ENCODE peak calls at places on chromosome 5, in nine cellular contexts. One of them, this sample, is unnamed. For H3K36me3, the result is how much of the 10 kb centered on the place peaks cover.

GRCh38 chr5:168356171-168356570 is 64.7 kb downstream of the WWC1 start:
- DNase-seq in heart right ventricle: no peak
- DNase-seq in astrocyte: no peak
- DNase-seq in CD4-positive, CD25-positive, alpha-beta regulatory T cell: no peak
- DNase-seq in neural progenitor cell: no peak
- DNase-seq in fibroblast of lung: no peak
- DNase-seq in IMR-90: no peak
- DNase-seq in transverse colon: no peak
- DNase-seq in A673: no peak
- DNase-seq in this sample: no peak

GRCh38 chr5:164057121-164057520 is 551.7 kb downstream of the MAT2B start:
- DNase-seq in astrocyte: no peak
- DNase-seq in transverse colon: no peak
- DNase-seq in IMR-90: no peak
- DNase-seq in A673: no peak
- DNase-seq in fibroblast of lung: no peak
- DNase-seq in CD4-positive, CD25-positive, alpha-beta regulatory T cell: no peak
- DNase-seq in heart right ventricle: no peak
- DNase-seq in neural progenitor cell: no peak
- DNase-seq in this sample: no peak

GRCh38 chr5:103041071-103041676 is 78.8 kb downstream of the GIN1 start:
- DNase-seq in heart right ventricle: no peak
- DNase-seq in IMR-90: peak
- DNase-seq in fibroblast of lung: peak
- DNase-seq in A673: peak
- DNase-seq in CD4-positive, CD25-positive, alpha-beta regulatory T cell: no peak
- DNase-seq in neural progenitor cell: no peak
- DNase-seq in transverse colon: no peak
- DNase-seq in astrocyte: peak
- DNase-seq in this sample: no peak

GRCh38 chr5:35047785-35048404 is at the start of gene AGXT2:
- DNase-seq in neural progenitor cell: no peak
- DNase-seq in A673: no peak
- DNase-seq in transverse colon: no peak
- DNase-seq in CD4-positive, CD25-positive, alpha-beta regulatory T cell: no peak
- DNase-seq in fibroblast of lung: no peak
- DNase-seq in heart right ventricle: no peak
- DNase-seq in IMR-90: no peak
- DNase-seq in astrocyte: no peak
- DNase-seq in this sample: no peak

GRCh38 chr5:122942164-122942914 is 94.2 kb downstream of the PPIC start:
- DNase-seq in fibroblast of lung: peak
- DNase-seq in IMR-90: peak
- DNase-seq in CD4-positive, CD25-positive, alpha-beta regulatory T cell: no peak
- DNase-seq in neural progenitor cell: no peak
- DNase-seq in A673: peak
- DNase-seq in astrocyte: peak
- DNase-seq in transverse colon: no peak
- DNase-seq in heart right ventricle: no peak
- DNase-seq in this sample: no peak

GRCh38 chr5:34736445-34737119 is 80.5 kb downstream of the RAI14 start:
- DNase-seq in CD4-positive, CD25-positive, alpha-beta regulatory T cell: no peak
- DNase-seq in neural progenitor cell: no peak
- DNase-seq in astrocyte: peak
- DNase-seq in A673: no peak
- DNase-seq in heart right ventricle: no peak
- DNase-seq in fibroblast of lung: peak
- DNase-seq in transverse colon: no peak
- DNase-seq in IMR-90: peak
- DNase-seq in this sample: no peak

GRCh38 chr5:78659714-78660113 is 11.1 kb upstream of the LHFPL2 start:
- DNase-seq in neural progenitor cell: no peak
- DNase-seq in fibroblast of lung: peak
- DNase-seq in CD4-positive, CD25-positive, alpha-beta regulatory T cell: no peak
- DNase-seq in A673: no peak
- DNase-seq in astrocyte: peak
- DNase-seq in IMR-90: peak
- DNase-seq in heart right ventricle: no peak
- DNase-seq in transverse colon: no peak
- DNase-seq in this sample: no peak

GRCh38 chr5:10682801-10683525 is 78.1 kb downstream of the DAP start:
- DNase-seq in IMR-90: no peak
- DNase-seq in A673: no peak
- DNase-seq in neural progenitor cell: no peak
- DNase-seq in heart right ventricle: no peak
- DNase-seq in fibroblast of lung: no peak
- DNase-seq in astrocyte: no peak
- DNase-seq in CD4-positive, CD25-positive, alpha-beta regulatory T cell: no peak
- DNase-seq in transverse colon: no peak
- DNase-seq in this sample: no peak

GRCh38 chr5:458547-459353 is 15.8 kb downstream of the EXOC3 start:
- DNase-seq in transverse colon: peak
- DNase-seq in astrocyte: peak
- DNase-seq in heart right ventricle: no peak
- DNase-seq in neural progenitor cell: no peak
- DNase-seq in CD4-positive, CD25-positive, alpha-beta regulatory T cell: no peak
- DNase-seq in A673: no peak
- DNase-seq in fibroblast of lung: peak
- DNase-seq in IMR-90: peak
- DNase-seq in this sample: peak

GRCh38 chr5:1950708-1951103 is 68.0 kb upstream of the IRX4 start:
- DNase-seq in transverse colon: no peak
- DNase-seq in neural progenitor cell: no peak
- DNase-seq in A673: no peak
- DNase-seq in CD4-positive, CD25-positive, alpha-beta regulatory T cell: no peak
- DNase-seq in heart right ventricle: no peak
- DNase-seq in fibroblast of lung: peak
- DNase-seq in astrocyte: no peak
- DNase-seq in IMR-90: no peak
- DNase-seq in this sample: no peak
- H3K4me3 ChIP-seq in transverse colon: no peak
- H3K4me3 ChIP-seq in neural progenitor cell: no peak
- H3K4me3 ChIP-seq in A673: no peak
- H3K4me3 ChIP-seq in CD4-positive, CD25-positive, alpha-beta regulatory T cell: no peak
- H3K4me3 ChIP-seq in heart right ventricle: no peak
- H3K4me3 ChIP-seq in fibroblast of lung: no peak
- H3K4me3 ChIP-seq in astrocyte: no peak
- H3K4me3 ChIP-seq in IMR-90: no peak
- H3K4me3 ChIP-seq in this sample: no peak

GRCh38 chr5:32387841-32388240 is 56.7 kb downstream of the ZFR start:
- DNase-seq in heart right ventricle: no peak
- DNase-seq in astrocyte: no peak
- DNase-seq in fibroblast of lung: no peak
- DNase-seq in CD4-positive, CD25-positive, alpha-beta regulatory T cell: no peak
- DNase-seq in transverse colon: no peak
- DNase-seq in neural progenitor cell: no peak
- DNase-seq in IMR-90: no peak
- DNase-seq in A673: no peak
- DNase-seq in this sample: no peak
- H3K36me3 ChIP-seq in heart right ventricle: under half
- H3K36me3 ChIP-seq in astrocyte: half or more
- H3K36me3 ChIP-seq in fibroblast of lung: under half
- H3K36me3 ChIP-seq in CD4-positive, CD25-positive, alpha-beta regulatory T cell: half or more
- H3K36me3 ChIP-seq in transverse colon: half or more
- H3K36me3 ChIP-seq in neural progenitor cell: under half
- H3K36me3 ChIP-seq in IMR-90: under half
- H3K36me3 ChIP-seq in A673: half or more
- H3K36me3 ChIP-seq in this sample: under half

GRCh38 chr5:180590543-180591248 is 603 bp downstream of the SCGB3A1 start:
- DNase-seq in fibroblast of lung: no peak
- DNase-seq in A673: no peak
- DNase-seq in transverse colon: no peak
- DNase-seq in IMR-90: no peak
- DNase-seq in astrocyte: no peak
- DNase-seq in heart right ventricle: no peak
- DNase-seq in CD4-positive, CD25-positive, alpha-beta regulatory T cell: no peak
- DNase-seq in neural progenitor cell: peak
- DNase-seq in this sample: no peak

GRCh38 chr5:180591249-180591887 is at the start of gene SCGB3A1:
- DNase-seq in IMR-90: no peak
- DNase-seq in heart right ventricle: no peak
- DNase-seq in A673: no peak
- DNase-seq in neural progenitor cell: peak
- DNase-seq in CD4-positive, CD25-positive, alpha-beta regulatory T cell: no peak
- DNase-seq in astrocyte: no peak
- DNase-seq in fibroblast of lung: no peak
- DNase-seq in transverse colon: no peak
- DNase-seq in this sample: no peak

GRCh38 chr5:180592176-180592575 is 877 bp upstream of the SCGB3A1 start:
- DNase-seq in neural progenitor cell: no peak
- DNase-seq in heart right ventricle: no peak
- DNase-seq in transverse colon: no peak
- DNase-seq in A673: no peak
- DNase-seq in fibroblast of lung: no peak
- DNase-seq in IMR-90: no peak
- DNase-seq in astrocyte: no peak
- DNase-seq in CD4-positive, CD25-positive, alpha-beta regulatory T cell: no peak
- DNase-seq in this sample: no peak

GRCh38 chr5:180586870-180587269 is 4.4 kb downstream of the SCGB3A1 start:
- DNase-seq in fibroblast of lung: no peak
- DNase-seq in neural progenitor cell: no peak
- DNase-seq in transverse colon: no peak
- DNase-seq in heart right ventricle: no peak
- DNase-seq in astrocyte: no peak
- DNase-seq in CD4-positive, CD25-positive, alpha-beta regulatory T cell: no peak
- DNase-seq in IMR-90: no peak
- DNase-seq in A673: no peak
- DNase-seq in this sample: no peak

DNA sequence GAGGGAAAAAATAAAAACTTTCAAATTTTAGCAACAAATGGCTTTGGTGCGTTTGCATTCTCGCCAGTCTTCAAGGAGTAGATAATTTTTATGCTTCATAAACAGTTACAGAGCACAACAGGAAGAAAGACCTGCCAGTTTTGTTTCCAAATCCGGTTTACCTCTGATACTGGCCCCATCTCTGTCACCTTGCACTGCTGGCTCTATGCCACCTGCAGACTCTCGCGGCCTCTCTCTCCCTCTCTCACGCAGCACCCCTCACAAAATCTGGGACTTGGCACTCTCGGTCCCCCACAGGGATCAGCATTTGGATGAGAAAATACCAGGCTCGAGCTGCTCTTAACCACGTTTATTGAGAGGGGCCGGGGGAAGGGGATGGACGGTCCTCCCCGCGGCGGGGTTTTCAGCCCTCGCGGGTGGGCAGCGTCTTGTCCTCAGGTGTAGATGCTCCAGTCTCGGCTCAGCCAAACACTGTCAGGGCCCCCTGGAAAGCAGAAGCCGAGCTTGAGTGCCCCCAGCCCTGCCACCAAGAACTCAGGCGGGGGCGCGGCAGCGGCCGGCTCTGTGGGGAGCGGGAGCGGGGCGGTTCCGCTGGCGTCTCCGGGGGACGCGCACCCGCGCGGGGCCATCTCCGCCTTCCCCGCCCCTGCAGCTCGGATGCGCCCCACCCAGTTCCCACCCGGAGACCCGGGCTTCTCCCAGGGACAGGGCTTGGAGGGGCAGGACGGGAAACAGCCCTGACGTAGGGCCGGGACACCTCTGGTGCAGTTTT is 1.3 kb downstream of the SCGB3A1 start:
- DNase-seq in A673: no peak
- DNase-seq in astrocyte: no peak
- DNase-seq in neural progenitor cell: peak
- DNase-seq in transverse colon: no peak
- DNase-seq in CD4-positive, CD25-positive, alpha-beta regulatory T cell: no peak
- DNase-seq in fibroblast of lung: no peak
- DNase-seq in heart right ventricle: no peak
- DNase-seq in IMR-90: no peak
- DNase-seq in this sample: no peak
- H3K4me3 ChIP-seq in A673: peak
- H3K4me3 ChIP-seq in astrocyte: no peak
- H3K4me3 ChIP-seq in neural progenitor cell: peak
- H3K4me3 ChIP-seq in transverse colon: no peak
- H3K4me3 ChIP-seq in CD4-positive, CD25-positive, alpha-beta regulatory T cell: no peak
- H3K4me3 ChIP-seq in fibroblast of lung: no peak
- H3K4me3 ChIP-seq in heart right ventricle: peak
- H3K4me3 ChIP-seq in IMR-90: no peak
- H3K4me3 ChIP-seq in this sample: peak

DNA sequence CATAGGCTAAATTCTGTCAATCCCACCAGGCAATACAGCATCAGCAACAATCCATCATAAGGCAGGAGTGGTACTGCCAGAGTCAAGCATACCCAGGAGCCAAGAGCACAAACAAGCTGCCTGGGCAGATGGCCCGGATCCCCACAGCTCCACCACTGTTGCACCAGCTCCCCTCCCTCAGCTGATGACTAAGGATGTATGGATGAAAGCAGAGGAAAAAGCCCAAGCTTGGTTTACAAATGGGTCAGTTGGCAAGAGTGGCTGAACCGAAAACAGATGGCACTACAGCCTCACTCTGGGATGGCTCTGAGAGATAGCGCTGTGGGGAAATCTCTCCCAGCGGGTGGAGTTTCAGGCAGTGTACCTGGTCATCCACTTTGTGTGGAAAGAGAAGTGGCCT is 29.4 kb downstream of the DROSHA start:
- DNase-seq in transverse colon: no peak
- DNase-seq in fibroblast of lung: no peak
- DNase-seq in IMR-90: peak
- DNase-seq in astrocyte: no peak
- DNase-seq in A673: no peak
- DNase-seq in CD4-positive, CD25-positive, alpha-beta regulatory T cell: no peak
- DNase-seq in neural progenitor cell: no peak
- DNase-seq in heart right ventricle: no peak
- DNase-seq in this sample: no peak
- H3K36me3 ChIP-seq in transverse colon: under half
- H3K36me3 ChIP-seq in fibroblast of lung: under half
- H3K36me3 ChIP-seq in IMR-90: half or more
- H3K36me3 ChIP-seq in astrocyte: half or more
- H3K36me3 ChIP-seq in A673: half or more
- H3K36me3 ChIP-seq in CD4-positive, CD25-positive, alpha-beta regulatory T cell: half or more
- H3K36me3 ChIP-seq in neural progenitor cell: under half
- H3K36me3 ChIP-seq in heart right ventricle: under half
- H3K36me3 ChIP-seq in this sample: under half

GRCh38 chr5:2329741-2330140 is 421.7 kb downstream of the IRX2 start:
- DNase-seq in IMR-90: no peak
- DNase-seq in A673: no peak
- DNase-seq in heart right ventricle: no peak
- DNase-seq in CD4-positive, CD25-positive, alpha-beta regulatory T cell: no peak
- DNase-seq in neural progenitor cell: no peak
- DNase-seq in fibroblast of lung: no peak
- DNase-seq in astrocyte: no peak
- DNase-seq in transverse colon: no peak
- DNase-seq in this sample: no peak
- H3K4me3 ChIP-seq in IMR-90: no peak
- H3K4me3 ChIP-seq in A673: no peak
- H3K4me3 ChIP-seq in heart right ventricle: no peak
- H3K4me3 ChIP-seq in CD4-positive, CD25-positive, alpha-beta regulatory T cell: no peak
- H3K4me3 ChIP-seq in neural progenitor cell: no peak
- H3K4me3 ChIP-seq in fibroblast of lung: no peak
- H3K4me3 ChIP-seq in astrocyte: no peak
- H3K4me3 ChIP-seq in transverse colon: no peak
- H3K4me3 ChIP-seq in this sample: no peak

GRCh38 chr5:1801061-1801953 is at the start of gene NDUFS6:
- DNase-seq in astrocyte: peak
- DNase-seq in heart right ventricle: peak
- DNase-seq in A673: peak
- DNase-seq in fibroblast of lung: peak
- DNase-seq in transverse colon: peak
- DNase-seq in neural progenitor cell: peak
- DNase-seq in IMR-90: peak
- DNase-seq in CD4-positive, CD25-positive, alpha-beta regulatory T cell: peak
- DNase-seq in this sample: peak
- H3K36me3 ChIP-seq in astrocyte: under half
- H3K36me3 ChIP-seq in heart right ventricle: under half
- H3K36me3 ChIP-seq in A673: half or more
- H3K36me3 ChIP-seq in fibroblast of lung: under half
- H3K36me3 ChIP-seq in transverse colon: under half
- H3K36me3 ChIP-seq in neural progenitor cell: under half
- H3K36me3 ChIP-seq in IMR-90: under half
- H3K36me3 ChIP-seq in CD4-positive, CD25-positive, alpha-beta regulatory T cell: under half
- H3K36me3 ChIP-seq in this sample: under half

This sample was measured in GM06990.